ENCODE peak calls at places on chromosomes 16 and 17, in eight cellular contexts. R is body of pancreas, Q is ovary, P is AG09319, Z is esophagus muscularis mucosa, D is HL-60, U is kidney epithelial cell, V is thoracic aorta. N is an unnamed sample.

GRCh38 chr17:6713130-6713917 is at the start of gene SLC13A5:
- DNase-seq in R (peak), Q (peak), P (no peak), Z (no peak), D (peak), U (no peak), V (no peak), N (no peak)

GRCh38 chr16:15770512-15770911 is 86.3 kb downstream of the MYH11 start:
- DNase-seq in R (no peak), Q (no peak), P (no peak), Z (no peak), D (no peak), U (no peak), V (no peak), N (no peak)

GRCh38 chr17:61338000-61338864 is 61.4 kb upstream of the TBX2 start:
- DNase-seq in R (no peak), Q (no peak), P (peak), Z (no peak), D (no peak), U (no peak), V (no peak), N (no peak)

GRCh38 chr16:59604331-59604730 is 870.2 kb upstream of the GOT2 start:
- DNase-seq in R (no peak), Q (no peak), P (no peak), Z (no peak), D (no peak), U (no peak), V (no peak), N (no peak)

GRCh38 chr17:82118815-82119380 is 20.9 kb upstream of the FASN start:
- DNase-seq in R (peak), Q (no peak), P (no peak), Z (no peak), D (no peak), U (no peak), V (no peak), N (no peak)

GRCh38 chr17:41116292-41116691 is 1.9 kb downstream of the KRTAP4-11 start:
- DNase-seq in R (no peak), Q (no peak), P (no peak), Z (no peak), D (peak), U (no peak), V (no peak), N (no peak)

GRCh38 chr16:85853641-85854545 is 45.1 kb upstream of the IRF8 start:
- DNase-seq in R (no peak), Q (no peak), P (no peak), Z (no peak), D (peak), U (no peak), V (no peak), N (no peak)

GRCh38 chr17:41451154-41451728 is 10.5 kb upstream of the KRT38 start:
- DNase-seq in R (no peak), Q (no peak), P (no peak), Z (no peak), D (no peak), U (no peak), V (no peak), N (no peak)

GRCh38 chr16:17194190-17194780 is 276.5 kb downstream of the XYLT1 start:
- DNase-seq in R (peak), Q (peak), P (no peak), Z (no peak), D (peak), U (no peak), V (no peak), N (peak)

GRCh38 chr16:66099261-66099660 is 267.2 kb upstream of the CDH5 start:
- DNase-seq in R (no peak), Q (no peak), P (no peak), Z (peak), D (no peak), U (no peak), V (no peak), N (no peak)

GRCh38 chr17:10091051-10091450 is 107.4 kb downstream of the GAS7 start:
- DNase-seq in R (no peak), Q (no peak), P (no peak), Z (no peak), D (no peak), U (no peak), V (no peak), N (no peak)
- TF ChIP-seq CTCF in R (no peak), Q (no peak), P (no peak), Z (no peak), D (no peak), U (no peak), V (no peak), N (no peak)

DNA sequence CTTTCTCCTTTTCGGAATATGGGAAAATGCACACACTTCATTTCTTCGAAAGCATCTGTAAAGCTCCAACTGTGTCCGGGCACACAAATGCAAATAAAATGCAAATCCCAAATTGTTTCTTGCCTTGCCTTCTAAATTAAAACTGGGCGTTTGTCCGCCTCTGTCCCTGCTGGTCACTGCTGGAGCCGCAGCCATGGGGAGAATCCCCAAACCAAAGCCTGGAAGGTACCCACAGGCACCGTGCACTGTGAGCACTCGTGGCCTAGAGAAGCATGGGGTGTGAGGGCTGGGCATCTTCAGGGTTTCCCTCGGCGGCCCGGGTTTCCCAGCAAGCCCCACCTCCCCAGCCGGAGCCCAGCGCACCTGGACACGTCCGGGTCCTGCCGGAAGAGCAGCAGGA is 2.9 kb downstream of the SLC47A2 start:
- DNase-seq in R (no peak), Q (no peak), P (no peak), Z (no peak), D (no peak), U (no peak), V (no peak), N (no peak)
- TF ChIP-seq CTCF in R (no peak), Q (no peak), P (no peak), Z (no peak), D (no peak), U (peak), V (no peak), N (no peak)

GRCh38 chr16:68355447-68356248 is 44.8 kb downstream of the PRMT7 start:
- DNase-seq in R (no peak), Q (no peak), P (no peak), Z (no peak), D (peak), U (no peak), V (no peak), N (no peak)
- TF ChIP-seq CTCF in R (no peak), Q (no peak), P (no peak), Z (no peak), D (no peak), U (peak), V (no peak), N (no peak)

GRCh38 chr17:74744714-74745547 is 3.5 kb upstream of the NHERF1 start:
- DNase-seq in R (peak), Q (peak), P (peak), Z (peak), D (peak), U (no peak), V (peak), N (peak)
- TF ChIP-seq CTCF in R (peak), Q (peak), P (peak), Z (peak), D (peak), U (peak), V (peak), N (peak)

GRCh38 chr17:59565171-59565958 is at the start of gene DHX40:
- DNase-seq in R (peak), Q (peak), P (peak), Z (peak), D (peak), U (peak), V (peak), N (peak)
- TF ChIP-seq CTCF in R (peak), Q (no peak), P (no peak), Z (no peak), D (no peak), U (no peak), V (no peak), N (no peak)

DNA sequence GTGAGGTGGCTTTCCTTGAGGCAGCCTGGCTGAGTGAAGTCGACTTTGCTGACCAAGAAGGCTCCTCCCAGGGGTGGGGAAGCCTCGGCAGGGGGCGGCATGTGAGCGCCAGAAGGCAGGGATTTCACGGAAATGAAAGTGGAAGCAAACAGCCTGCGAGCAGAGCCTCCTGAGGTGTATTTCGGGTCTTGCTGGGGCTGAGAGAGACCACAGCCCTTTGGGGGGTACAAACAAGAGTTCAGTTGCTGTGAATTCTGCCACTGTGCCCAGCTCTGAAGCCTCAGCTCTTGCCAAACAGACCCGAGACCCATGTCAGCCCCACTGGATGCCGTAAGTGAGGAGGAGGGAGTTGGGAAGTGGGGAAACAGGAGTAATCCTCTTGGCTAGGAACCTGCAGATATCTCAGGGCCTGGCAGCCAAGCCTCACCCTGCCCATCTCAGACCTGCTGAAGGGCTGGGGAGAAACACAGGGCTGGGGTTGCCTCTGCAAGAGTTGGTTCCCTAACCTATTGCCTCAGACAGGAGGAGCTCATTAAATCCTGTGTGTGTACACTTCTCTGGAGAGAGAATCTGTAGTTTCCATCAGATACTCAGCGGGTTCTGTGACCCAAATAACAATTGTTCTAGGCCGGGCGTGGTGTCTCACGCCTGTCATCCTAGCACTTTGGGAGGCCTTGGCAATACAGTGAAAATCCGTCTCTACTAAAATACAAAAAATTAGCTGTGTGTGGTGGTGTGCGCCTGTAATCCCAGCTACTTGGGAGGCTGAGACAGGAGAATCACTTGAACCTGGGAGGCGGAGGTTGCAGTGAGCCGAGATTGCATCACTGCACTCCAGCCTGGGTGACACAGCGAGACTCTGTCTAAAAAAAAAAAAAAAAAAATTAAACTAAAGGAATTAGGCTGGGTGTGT is at the start of gene IFI35:
- DNase-seq in R (peak), Q (peak), P (peak), Z (peak), D (peak), U (peak), V (no peak), N (peak)
- TF ChIP-seq CTCF in R (peak), Q (no peak), P (peak), Z (peak), D (peak), U (peak), V (peak), N (peak)

DNA sequence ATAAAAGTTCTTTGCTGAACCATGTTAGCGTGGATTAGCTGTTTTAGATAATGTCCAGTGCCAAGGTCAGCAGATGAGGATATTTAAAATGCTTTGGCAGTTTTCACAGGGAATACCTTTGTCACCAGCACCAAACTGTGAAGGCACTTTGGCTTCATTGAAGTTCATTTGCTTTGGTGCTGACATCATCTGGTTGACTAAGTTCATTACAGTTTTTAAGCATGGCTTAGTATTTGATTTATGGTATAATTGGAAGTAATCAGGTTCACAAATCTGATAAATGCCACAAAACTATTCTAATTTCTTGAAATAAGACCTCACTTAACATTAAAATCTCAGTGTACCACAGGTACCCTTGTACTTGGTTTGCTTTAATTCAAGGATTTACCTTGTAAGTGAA is 4.3 kb downstream of the GID4 start:
- DNase-seq in R (no peak), Q (no peak), P (no peak), Z (no peak), D (no peak), U (no peak), V (no peak), N (no peak)
- TF ChIP-seq CTCF in R (peak), Q (no peak), P (peak), Z (no peak), D (no peak), U (peak), V (no peak), N (no peak)

DNA sequence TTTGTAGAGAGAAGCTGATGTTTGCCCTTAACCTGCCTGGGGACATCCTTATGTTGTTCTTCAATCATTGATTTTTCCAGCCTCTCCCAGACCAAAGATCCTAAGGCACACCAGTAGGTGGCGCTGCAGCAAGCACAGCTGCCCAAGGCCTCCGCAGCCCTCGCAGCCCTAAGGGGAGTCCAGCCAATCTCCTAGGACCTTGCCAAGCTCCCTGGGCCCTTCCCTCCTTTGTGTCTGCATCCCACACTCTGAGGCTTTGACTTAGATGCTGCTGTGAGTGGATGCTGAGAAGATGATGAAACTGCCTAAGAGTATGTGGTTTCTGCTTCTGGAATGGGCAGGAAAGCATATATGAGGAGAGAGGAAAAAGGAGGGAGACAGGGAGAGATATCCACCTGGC is 47.1 kb downstream of the SPACA3 start:
- DNase-seq in R (peak), Q (no peak), P (peak), Z (no peak), D (no peak), U (no peak), V (no peak), N (no peak)
- TF ChIP-seq CTCF in R (peak), Q (no peak), P (peak), Z (peak), D (peak), U (peak), V (peak), N (no peak)

N was measured in lung.